ENCODE peak calls at places on chromosomes 11 and 22, in eight cellular contexts. One of them, this sample, is unnamed.

GRCh38 chr22:40332319-40332781 is 13.9 kb upstream of the ADSL start:
- DNase-seq in GF-D8: no peak
- DNase-seq in LoVo: no peak
- DNase-seq in GM06990: no peak
- DNase-seq in Peyer's patch: no peak
- DNase-seq in anterior cingulate cortex: no peak
- DNase-seq in NB4: no peak
- DNase-seq in NCI-H2171 treated with DMSO at 0.1 percent for 48 hours: no peak
- DNase-seq in this sample: peak; percentile 89

GRCh38 chr11:130418756-130419155 is 9.7 kb downstream of the ADAMTS8 start:
- DNase-seq in Peyer's patch: no peak
- DNase-seq in NCI-H2171 treated with DMSO at 0.1 percent for 48 hours: no peak
- DNase-seq in GF-D8: no peak
- DNase-seq in anterior cingulate cortex: no peak
- DNase-seq in GM06990: no peak
- DNase-seq in NB4: no peak
- DNase-seq in LoVo: no peak
- DNase-seq in this sample: no peak

GRCh38 chr11:120231963-120232362 is 8.0 kb upstream of the POU2F3 start:
- DNase-seq in Peyer's patch: no peak
- DNase-seq in GF-D8: no peak
- DNase-seq in GM06990: no peak
- DNase-seq in NB4: no peak
- DNase-seq in NCI-H2171 treated with DMSO at 0.1 percent for 48 hours: no peak
- DNase-seq in anterior cingulate cortex: no peak
- DNase-seq in LoVo: no peak
- DNase-seq in this sample: no peak

GRCh38 chr11:88213406-88213805 is 38.2 kb upstream of the RAB38 start:
- DNase-seq in LoVo: no peak
- DNase-seq in GF-D8: no peak
- DNase-seq in Peyer's patch: no peak
- DNase-seq in GM06990: no peak
- DNase-seq in anterior cingulate cortex: no peak
- DNase-seq in NB4: no peak
- DNase-seq in NCI-H2171 treated with DMSO at 0.1 percent for 48 hours: no peak
- DNase-seq in this sample: no peak

GRCh38 chr22:49833340-49834007 is 5.8 kb upstream of the BRD1 start:
- DNase-seq in NB4: no peak
- DNase-seq in GM06990: no peak
- DNase-seq in LoVo: no peak
- DNase-seq in Peyer's patch: no peak
- DNase-seq in GF-D8: no peak
- DNase-seq in NCI-H2171 treated with DMSO at 0.1 percent for 48 hours: no peak
- DNase-seq in anterior cingulate cortex: no peak
- DNase-seq in this sample: no peak

GRCh38 chr22:36565152-36565507 is 36.2 kb upstream of the EIF3D start:
- DNase-seq in NB4: no peak
- DNase-seq in LoVo: no peak
- DNase-seq in anterior cingulate cortex: no peak
- DNase-seq in NCI-H2171 treated with DMSO at 0.1 percent for 48 hours: no peak
- DNase-seq in Peyer's patch: no peak
- DNase-seq in GF-D8: no peak
- DNase-seq in GM06990: no peak
- DNase-seq in this sample: no peak

GRCh38 chr11:44595964-44596381 is 30.5 kb downstream of the CD82 start:
- DNase-seq in anterior cingulate cortex: peak; percentile 76
- DNase-seq in GM06990: no peak
- DNase-seq in LoVo: no peak
- DNase-seq in NCI-H2171 treated with DMSO at 0.1 percent for 48 hours: no peak
- DNase-seq in Peyer's patch: peak; percentile 45
- DNase-seq in GF-D8: no peak
- DNase-seq in NB4: no peak
- DNase-seq in this sample: no peak

GRCh38 chr22:36486619-36487384 is 5.4 kb upstream of the TXN2 start:
- DNase-seq in NCI-H2171 treated with DMSO at 0.1 percent for 48 hours: peak; percentile 25
- DNase-seq in LoVo: no peak
- DNase-seq in NB4: peak; percentile 78
- DNase-seq in GM06990: no peak
- DNase-seq in Peyer's patch: peak; percentile 69
- DNase-seq in anterior cingulate cortex: no peak
- DNase-seq in GF-D8: no peak
- DNase-seq in this sample: peak; percentile 60

GRCh38 chr11:68841718-68842426 is at the start of gene CPT1A:
- DNase-seq in GM06990: peak; percentile 82
- DNase-seq in NCI-H2171 treated with DMSO at 0.1 percent for 48 hours: peak; percentile 27
- DNase-seq in NB4: peak; percentile 88
- DNase-seq in anterior cingulate cortex: peak; percentile 33
- DNase-seq in LoVo: peak; percentile 85
- DNase-seq in GF-D8: peak; percentile 38
- DNase-seq in Peyer's patch: peak; percentile 76
- DNase-seq in this sample: peak; percentile 78

GRCh38 chr11:120929664-120930154 is 94.2 kb upstream of the TBCEL start:
- DNase-seq in GF-D8: peak; percentile 32
- DNase-seq in Peyer's patch: no peak
- DNase-seq in anterior cingulate cortex: no peak
- DNase-seq in GM06990: peak; percentile 40
- DNase-seq in NB4: peak; percentile 76
- DNase-seq in LoVo: peak; percentile 28
- DNase-seq in NCI-H2171 treated with DMSO at 0.1 percent for 48 hours: peak; percentile 23
- DNase-seq in this sample: peak; percentile 45

GRCh38 chr11:23123766-23124165 is 263.5 kb upstream of the CCDC179 start:
- DNase-seq in NB4: no peak
- DNase-seq in NCI-H2171 treated with DMSO at 0.1 percent for 48 hours: no peak
- DNase-seq in LoVo: peak; percentile 3
- DNase-seq in GM06990: no peak
- DNase-seq in GF-D8: no peak
- DNase-seq in Peyer's patch: no peak
- DNase-seq in anterior cingulate cortex: no peak
- DNase-seq in this sample: peak; percentile 49

GRCh38 chr22:36768616-36769015 is 7.3 kb downstream of the IFT27 start:
- DNase-seq in GF-D8: no peak
- DNase-seq in Peyer's patch: no peak
- DNase-seq in GM06990: no peak
- DNase-seq in anterior cingulate cortex: no peak
- DNase-seq in NB4: no peak
- DNase-seq in LoVo: no peak
- DNase-seq in NCI-H2171 treated with DMSO at 0.1 percent for 48 hours: no peak
- DNase-seq in this sample: no peak

GRCh38 chr22:27580311-27580897 is 221.2 kb downstream of the MN1 start:
- DNase-seq in anterior cingulate cortex: no peak
- DNase-seq in GM06990: no peak
- DNase-seq in Peyer's patch: no peak
- DNase-seq in GF-D8: no peak
- DNase-seq in LoVo: no peak
- DNase-seq in NB4: peak; percentile 14
- DNase-seq in NCI-H2171 treated with DMSO at 0.1 percent for 48 hours: no peak
- DNase-seq in this sample: no peak

GRCh38 chr11:76588455-76589325 is 81.9 kb downstream of the LRRC32 start:
- DNase-seq in GF-D8: peak; percentile 92
- DNase-seq in NB4: peak; percentile 28
- DNase-seq in anterior cingulate cortex: no peak
- DNase-seq in LoVo: no peak
- DNase-seq in GM06990: peak; percentile 38
- DNase-seq in Peyer's patch: peak; percentile 36
- DNase-seq in NCI-H2171 treated with DMSO at 0.1 percent for 48 hours: no peak
- DNase-seq in this sample: peak; percentile 82

GRCh38 chr11:73182824-73183321 is 35.2 kb upstream of the P2RY2 start:
- DNase-seq in LoVo: no peak
- DNase-seq in NB4: no peak
- DNase-seq in anterior cingulate cortex: no peak
- DNase-seq in GF-D8: no peak
- DNase-seq in NCI-H2171 treated with DMSO at 0.1 percent for 48 hours: no peak
- DNase-seq in Peyer's patch: no peak
- DNase-seq in GM06990: no peak
- DNase-seq in this sample: no peak

GRCh38 chr11:119615003-119615878 is 113.8 kb downstream of the NECTIN1 start:
- DNase-seq in NB4: peak; percentile 51
- DNase-seq in GM06990: no peak
- DNase-seq in NCI-H2171 treated with DMSO at 0.1 percent for 48 hours: no peak
- DNase-seq in anterior cingulate cortex: peak; percentile 59
- DNase-seq in LoVo: peak; percentile 45
- DNase-seq in Peyer's patch: no peak
- DNase-seq in GF-D8: peak; percentile 76
- DNase-seq in this sample: peak; percentile 87

GRCh38 chr11:121863126-121863525 is 252.9 kb downstream of the BLID start:
- DNase-seq in LoVo: no peak
- DNase-seq in Peyer's patch: no peak
- DNase-seq in anterior cingulate cortex: no peak
- DNase-seq in NCI-H2171 treated with DMSO at 0.1 percent for 48 hours: no peak
- DNase-seq in GM06990: no peak
- DNase-seq in NB4: no peak
- DNase-seq in GF-D8: no peak
- DNase-seq in this sample: no peak

GRCh38 chr22:20979243-20979809 is 2.8 kb upstream of the LZTR1 start:
- DNase-seq in GF-D8: no peak
- DNase-seq in anterior cingulate cortex: no peak
- DNase-seq in NCI-H2171 treated with DMSO at 0.1 percent for 48 hours: no peak
- DNase-seq in LoVo: no peak
- DNase-seq in NB4: no peak
- DNase-seq in GM06990: peak; percentile 78
- DNase-seq in Peyer's patch: peak; percentile 52
- DNase-seq in this sample: peak; percentile 92

GRCh38 chr11:898540-899190 is 11.9 kb downstream of the CHID1 start:
- DNase-seq in Peyer's patch: no peak
- DNase-seq in NB4: no peak
- DNase-seq in NCI-H2171 treated with DMSO at 0.1 percent for 48 hours: no peak
- DNase-seq in anterior cingulate cortex: no peak
- DNase-seq in GF-D8: no peak
- DNase-seq in GM06990: no peak
- DNase-seq in LoVo: no peak
- DNase-seq in this sample: peak; percentile 15

GRCh38 chr11:2794947-2795346 is 90.6 kb downstream of the CDKN1C start:
- DNase-seq in LoVo: no peak
- DNase-seq in GF-D8: no peak
- DNase-seq in NCI-H2171 treated with DMSO at 0.1 percent for 48 hours: no peak
- DNase-seq in anterior cingulate cortex: no peak
- DNase-seq in GM06990: no peak
- DNase-seq in Peyer's patch: no peak
- DNase-seq in NB4: no peak
- DNase-seq in this sample: no peak

GRCh38 chr22:43880743-43881055 is 11.1 kb downstream of the PNPLA5 start:
- DNase-seq in anterior cingulate cortex: no peak
- DNase-seq in LoVo: no peak
- DNase-seq in GF-D8: no peak
- DNase-seq in NCI-H2171 treated with DMSO at 0.1 percent for 48 hours: no peak
- DNase-seq in GM06990: no peak
- DNase-seq in NB4: no peak
- DNase-seq in Peyer's patch: no peak
- DNase-seq in this sample: no peak

GRCh38 chr11:33732176-33732575 is 4.0 kb downstream of the CD59 start:
- DNase-seq in anterior cingulate cortex: no peak
- DNase-seq in Peyer's patch: no peak
- DNase-seq in GF-D8: peak; percentile 64
- DNase-seq in NCI-H2171 treated with DMSO at 0.1 percent for 48 hours: no peak
- DNase-seq in GM06990: no peak
- DNase-seq in LoVo: no peak
- DNase-seq in NB4: peak; percentile 74
- DNase-seq in this sample: no peak

GRCh38 chr11:125343732-125344131 is 152.3 kb downstream of the FEZ1 start:
- DNase-seq in anterior cingulate cortex: no peak
- DNase-seq in NB4: no peak
- DNase-seq in Peyer's patch: no peak
- DNase-seq in LoVo: no peak
- DNase-seq in GF-D8: no peak
- DNase-seq in GM06990: no peak
- DNase-seq in NCI-H2171 treated with DMSO at 0.1 percent for 48 hours: no peak
- DNase-seq in this sample: peak; percentile 14

GRCh38 chr22:39171623-39172264 is 19.3 kb upstream of the CBX7 start:
- DNase-seq in NCI-H2171 treated with DMSO at 0.1 percent for 48 hours: no peak
- DNase-seq in LoVo: no peak
- DNase-seq in GM06990: no peak
- DNase-seq in Peyer's patch: no peak
- DNase-seq in NB4: no peak
- DNase-seq in GF-D8: no peak
- DNase-seq in anterior cingulate cortex: no peak
- DNase-seq in this sample: no peak

GRCh38 chr11:78961186-78961782 is 386.6 kb upstream of the NARS2 start:
- DNase-seq in LoVo: no peak
- DNase-seq in GM06990: no peak
- DNase-seq in Peyer's patch: no peak
- DNase-seq in NCI-H2171 treated with DMSO at 0.1 percent for 48 hours: peak; percentile 85
- DNase-seq in GF-D8: no peak
- DNase-seq in anterior cingulate cortex: no peak
- DNase-seq in NB4: peak; percentile 16
- DNase-seq in this sample: peak; percentile 20

GRCh38 chr11:968822-969221 is 43.2 kb downstream of the AP2A2 start:
- DNase-seq in Peyer's patch: no peak
- DNase-seq in NCI-H2171 treated with DMSO at 0.1 percent for 48 hours: no peak
- DNase-seq in GM06990: no peak
- DNase-seq in LoVo: no peak
- DNase-seq in GF-D8: no peak
- DNase-seq in NB4: no peak
- DNase-seq in anterior cingulate cortex: no peak
- DNase-seq in this sample: no peak

GRCh38 chr22:49963647-49964026 is 3.1 kb downstream of the PIM3 start:
- DNase-seq in GM06990: no peak
- DNase-seq in anterior cingulate cortex: no peak
- DNase-seq in Peyer's patch: no peak
- DNase-seq in LoVo: no peak
- DNase-seq in NCI-H2171 treated with DMSO at 0.1 percent for 48 hours: no peak
- DNase-seq in GF-D8: no peak
- DNase-seq in NB4: no peak
- DNase-seq in this sample: no peak

GRCh38 chr11:113134605-113135004 is 173.4 kb downstream of the NCAM1 start:
- DNase-seq in anterior cingulate cortex: no peak
- DNase-seq in Peyer's patch: no peak
- DNase-seq in GF-D8: no peak
- DNase-seq in NCI-H2171 treated with DMSO at 0.1 percent for 48 hours: no peak
- DNase-seq in LoVo: no peak
- DNase-seq in NB4: no peak
- DNase-seq in GM06990: no peak
- DNase-seq in this sample: no peak

GRCh38 chr11:62546244-62546936 is at the start of gene AHNAK:
- DNase-seq in Peyer's patch: peak; percentile 77
- DNase-seq in anterior cingulate cortex: no peak
- DNase-seq in GM06990: peak; percentile 63
- DNase-seq in LoVo: peak; percentile 51
- DNase-seq in NB4: peak; percentile 90
- DNase-seq in GF-D8: peak; percentile 20
- DNase-seq in NCI-H2171 treated with DMSO at 0.1 percent for 48 hours: no peak
- DNase-seq in this sample: peak; percentile 74